ENCODE peak calls at places on chromosomes 5 and 9, in six cellular contexts. Z is suprapubic skin; X is Peyer's patch; M is CD4-positive, alpha-beta T cell; H is left ventricle myocardium inferior; Q is endothelial cell of umbilical vein. S is an unnamed sample.
A peak's percentile ranks its signal among the peaks of the same experiment; 100 is the strongest.

GRCh38 chr9:18705763-18706372 is 231.9 kb downstream of the ADAMTSL1 start:
- DNase-seq in X (no peak), M (no peak), H (no peak), Q (no peak), Z (no peak), S (no peak)

GRCh38 chr5:1100652-1101574 is 10.9 kb downstream of the SLC12A7 start:
- DNase-seq in M (no peak), Q (no peak), H (no peak), Z (no peak), X (no peak), S (no peak)

GRCh38 chr5:12245429-12245828 is 341.2 kb upstream of the CTNND2 start:
- DNase-seq in Z (no peak), Q (no peak), M (no peak), H (no peak), X (no peak), S (no peak)

GRCh38 chr5:34511915-34512314 is 144.2 kb upstream of the RAI14 start:
- DNase-seq in M (no peak), X (no peak), Z (no peak), Q (peak; percentile 39), H (peak; percentile 59), S (no peak)

GRCh38 chr5:1744393-1745189 is 55.0 kb downstream of the MRPL36 start:
- DNase-seq in M (no peak), H (no peak), X (no peak), Z (peak; percentile 39), Q (no peak), S (peak; percentile 74)

GRCh38 chr9:131478421-131478868 is 24.3 kb upstream of the POMT1 start:
- DNase-seq in X (peak; percentile 78), H (peak; percentile 41), Q (peak; percentile 29), M (peak; percentile 58), Z (no peak), S (no peak)

GRCh38 chr5:138273834-138274188 is 610 bp downstream of the GFRA3 start:
- DNase-seq in H (no peak), Q (no peak), X (no peak), M (no peak), Z (no peak), S (no peak)

GRCh38 chr5:9698125-9698848 is 68.1 kb upstream of the TAS2R1 start:
- DNase-seq in X (no peak), Q (no peak), Z (no peak), M (no peak), H (no peak), S (no peak)

GRCh38 chr5:44774279-44774880 is 34.4 kb upstream of the MRPS30 start:
- DNase-seq in X (no peak), Z (no peak), M (no peak), H (no peak), Q (peak; percentile 48), S (no peak)

GRCh38 chr9:111179577-111179976 is 141.3 kb upstream of the LPAR1 start:
- DNase-seq in Q (no peak), M (no peak), H (peak; percentile 25), X (peak; percentile 50), Z (no peak), S (no peak)

GRCh38 chr9:109889456-109889855 is 109.5 kb downstream of the PALM2AKAP2 start:
- DNase-seq in Z (no peak), X (no peak), H (no peak), M (no peak), Q (no peak), S (no peak)

GRCh38 chr5:154157483-154158378 is 32.8 kb upstream of the GALNT10 start:
- DNase-seq in M (no peak), H (no peak), X (no peak), Q (no peak), Z (no peak), S (no peak)

GRCh38 chr9:104872959-104873850 is 54.8 kb downstream of the ABCA1 start:
- DNase-seq in H (peak; percentile 26), Q (peak; percentile 90), M (no peak), X (peak; percentile 58), Z (no peak), S (no peak)

GRCh38 chr5:159010611-159011497 is 88.9 kb downstream of the EBF1 start:
- DNase-seq in M (no peak), Z (no peak), Q (peak; percentile 22), H (peak; percentile 37), X (peak; percentile 71), S (no peak)

GRCh38 chr9:118362123-118362522 is 657.9 kb downstream of the TLR4 start:
- DNase-seq in Q (no peak), M (no peak), Z (no peak), X (no peak), H (no peak), S (no peak)

GRCh38 chr9:131197160-131197911 is 72.0 kb downstream of the NUP214 start:
- DNase-seq in X (no peak), Q (no peak), Z (no peak), H (no peak), M (no peak), S (no peak)

GRCh38 chr9:113678874-113679273 is 197.2 kb upstream of the ZNF618 start:
- DNase-seq in Z (no peak), Q (no peak), H (no peak), X (no peak), M (no peak), S (no peak)

GRCh38 chr5:176432707-176433106 is 15.5 kb upstream of the FAF2 start:
- DNase-seq in M (no peak), Q (no peak), H (no peak), X (no peak), Z (no peak), S (no peak)

GRCh38 chr5:81601912-81602311 is 149.0 kb downstream of the SSBP2 start:
- DNase-seq in M (no peak), X (no peak), H (no peak), Z (no peak), Q (peak; percentile 84), S (no peak)

GRCh38 chr5:57889558-57889957 is 406.9 kb upstream of the ACTBL2 start:
- DNase-seq in Q (peak; percentile 52), Z (no peak), M (no peak), X (no peak), H (no peak), S (no peak)

GRCh38 chr5:176552332-176552731 is 3.2 kb downstream of the CDHR2 start:
- DNase-seq in Z (no peak), Q (no peak), X (peak; percentile 47), H (no peak), M (no peak), S (no peak)

GRCh38 chr5:37248970-37249819 is at the start of gene CPLANE1:
- DNase-seq in Q (peak; percentile 87), X (peak; percentile 80), H (peak; percentile 84), Z (peak; percentile 81), M (peak; percentile 39), S (peak; percentile 93)

GRCh38 chr5:87572092-87572491 is 159.4 kb upstream of the CCNH start:
- DNase-seq in X (no peak), H (no peak), Z (no peak), M (no peak), Q (no peak), S (no peak)

GRCh38 chr5:150291388-150292385 is 2.1 kb upstream of the CAMK2A start:
- DNase-seq in Q (no peak), H (no peak), Z (no peak), M (no peak), X (no peak), S (no peak)

GRCh38 chr5:40483316-40483715 is 196.4 kb upstream of the PTGER4 start:
- DNase-seq in Q (no peak), X (no peak), H (no peak), Z (no peak), M (no peak), S (no peak)

GRCh38 chr5:19625562-19625961 is 362.4 kb downstream of the CDH18 start:
- DNase-seq in X (no peak), Z (no peak), M (no peak), Q (no peak), H (no peak), S (no peak)

GRCh38 chr9:3648722-3649121 is 122.9 kb upstream of the RFX3 start:
- DNase-seq in M (no peak), H (no peak), X (no peak), Z (no peak), Q (no peak), S (no peak)

GRCh38 chr9:3648266-3648665 is 122.5 kb upstream of the RFX3 start:
- DNase-seq in Q (no peak), H (no peak), Z (no peak), X (no peak), M (no peak), S (no peak)

GRCh38 chr9:3646226-3646625 is 120.4 kb upstream of the RFX3 start:
- DNase-seq in Z (no peak), M (no peak), X (no peak), H (no peak), Q (no peak), S (no peak)

GRCh38 chr9:3647652-3648051 is 121.9 kb upstream of the RFX3 start:
- DNase-seq in H (no peak), Z (no peak), X (no peak), Q (peak; percentile 18), M (no peak), S (no peak)

GRCh38 chr9:3650994-3651622 is 125.3 kb upstream of the RFX3 start:
- DNase-seq in Q (no peak), Z (no peak), M (no peak), H (no peak), X (no peak), S (no peak)
- TF ChIP-seq CTCF in Q (no peak), Z (no peak), M (no peak), H (no peak), X (no peak), S (no peak)

DNA sequence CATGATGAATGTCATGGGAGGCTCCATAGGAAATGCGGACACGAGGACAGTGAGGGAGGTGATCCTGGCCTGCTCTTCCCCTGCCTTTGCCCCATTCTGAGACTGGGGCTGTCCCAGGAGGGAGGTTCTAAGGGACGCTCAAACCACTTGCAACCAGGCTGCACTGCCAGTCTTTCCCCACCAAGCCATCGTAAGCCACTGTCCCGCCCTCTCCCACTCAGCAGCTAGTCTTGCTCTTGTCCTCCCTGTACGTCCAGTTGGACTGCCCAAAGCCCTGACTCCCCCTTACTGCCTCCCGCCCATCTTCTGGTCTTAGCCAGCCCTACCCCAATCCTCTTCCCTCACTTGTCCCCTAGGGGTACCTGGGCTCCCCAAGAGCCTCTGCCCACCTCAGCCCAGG is 115.7 kb downstream of the FSTL4 start:
- DNase-seq in Z (no peak), H (no peak), X (no peak), Q (no peak), M (no peak), S (peak; percentile 75)
- TF ChIP-seq CTCF in Z (no peak), H (no peak), X (no peak), Q (no peak), M (no peak), S (no peak)

GRCh38 chr5:32690153-32690552 is 21.0 kb upstream of the NPR3 start:
- DNase-seq in X (no peak), Q (no peak), M (no peak), Z (no peak), H (no peak), S (no peak)
- TF ChIP-seq CTCF in X (no peak), Q (peak; percentile 22), M (no peak), Z (no peak), H (no peak), S (peak; percentile 7)

GRCh38 chr5:41517909-41518308 is 7.5 kb upstream of the PLCXD3 start:
- DNase-seq in M (no peak), Q (no peak), X (no peak), Z (no peak), H (no peak), S (no peak)

GRCh38 chr5:41522193-41522786 is 11.9 kb upstream of the PLCXD3 start:
- DNase-seq in Q (no peak), M (no peak), Z (no peak), H (no peak), X (no peak), S (no peak)

GRCh38 chr5:41524174-41524573 is 13.8 kb upstream of the PLCXD3 start:
- DNase-seq in Q (no peak), Z (no peak), M (no peak), X (no peak), H (no peak), S (no peak)

GRCh38 chr5:41519801-41520200 is 9.4 kb upstream of the PLCXD3 start:
- DNase-seq in Z (no peak), H (no peak), M (no peak), Q (no peak), X (no peak), S (no peak)
- TF ChIP-seq CTCF in Z (no peak), H (peak; percentile 47), M (no peak), Q (no peak), X (peak; percentile 36), S (no peak)